ENCODE peak calls at places on chromosomes 7 and 10, in four cellular contexts. One of them, this sample, is unnamed.

GRCh38 chr10:59382831-59383295 is 20.5 kb upstream of the FAM13C start:
- DNase-seq in epithelial cell of esophagus: no peak
- DNase-seq in esophagus squamous epithelium: no peak
- DNase-seq in CD8-positive, alpha-beta memory T cell: no peak
- DNase-seq in this sample: no peak

GRCh38 chr7:98174334-98175259 is 36.6 kb upstream of the BHLHA15 start:
- DNase-seq in esophagus squamous epithelium: no peak
- DNase-seq in CD8-positive, alpha-beta memory T cell: no peak
- DNase-seq in epithelial cell of esophagus: no peak
- DNase-seq in this sample: no peak

GRCh38 chr10:97059006-97059871 is 126.5 kb downstream of the SLIT1 start:
- DNase-seq in epithelial cell of esophagus: no peak
- DNase-seq in esophagus squamous epithelium: no peak
- DNase-seq in CD8-positive, alpha-beta memory T cell: no peak
- DNase-seq in this sample: no peak

GRCh38 chr10:31299119-31299518 is 19.9 kb upstream of the ZEB1 start:
- DNase-seq in epithelial cell of esophagus: peak
- DNase-seq in esophagus squamous epithelium: no peak
- DNase-seq in CD8-positive, alpha-beta memory T cell: no peak
- DNase-seq in this sample: no peak

GRCh38 chr7:151588982-151589381 is 69.3 kb upstream of the RHEB start:
- DNase-seq in epithelial cell of esophagus: no peak
- DNase-seq in esophagus squamous epithelium: no peak
- DNase-seq in CD8-positive, alpha-beta memory T cell: no peak
- DNase-seq in this sample: no peak

GRCh38 chr7:78279035-78279434 is 480.5 kb downstream of the PHTF2 start:
- DNase-seq in esophagus squamous epithelium: no peak
- DNase-seq in epithelial cell of esophagus: peak
- DNase-seq in CD8-positive, alpha-beta memory T cell: no peak
- DNase-seq in this sample: peak

GRCh38 chr7:134175724-134176350 is 48.7 kb downstream of the LRGUK start:
- DNase-seq in epithelial cell of esophagus: no peak
- DNase-seq in esophagus squamous epithelium: no peak
- DNase-seq in CD8-positive, alpha-beta memory T cell: no peak
- DNase-seq in this sample: no peak

GRCh38 chr10:48938281-48938680 is 1.4 kb downstream of the LRRC18 start:
- DNase-seq in CD8-positive, alpha-beta memory T cell: no peak
- DNase-seq in epithelial cell of esophagus: no peak
- DNase-seq in esophagus squamous epithelium: no peak
- DNase-seq in this sample: no peak

GRCh38 chr10:131187886-131188285 is 123.6 kb downstream of the TCERG1L start:
- DNase-seq in epithelial cell of esophagus: no peak
- DNase-seq in CD8-positive, alpha-beta memory T cell: no peak
- DNase-seq in esophagus squamous epithelium: no peak
- DNase-seq in this sample: no peak

GRCh38 chr10:47356708-47357107 is 8.5 kb downstream of the RBP3 start:
- DNase-seq in esophagus squamous epithelium: no peak
- DNase-seq in epithelial cell of esophagus: no peak
- DNase-seq in CD8-positive, alpha-beta memory T cell: no peak
- DNase-seq in this sample: no peak

GRCh38 chr7:78435355-78435754 is 636.8 kb downstream of the PHTF2 start:
- DNase-seq in epithelial cell of esophagus: no peak
- DNase-seq in CD8-positive, alpha-beta memory T cell: no peak
- DNase-seq in esophagus squamous epithelium: no peak
- DNase-seq in this sample: no peak

GRCh38 chr7:44111759-44112158 is 7.6 kb downstream of the AEBP1 start:
- DNase-seq in esophagus squamous epithelium: no peak
- DNase-seq in CD8-positive, alpha-beta memory T cell: no peak
- DNase-seq in epithelial cell of esophagus: no peak
- DNase-seq in this sample: no peak

GRCh38 chr10:29039659-29040309 is 249.1 kb upstream of the LYZL1 start:
- DNase-seq in CD8-positive, alpha-beta memory T cell: no peak
- DNase-seq in epithelial cell of esophagus: no peak
- DNase-seq in esophagus squamous epithelium: no peak
- DNase-seq in this sample: peak

GRCh38 chr10:103416436-103417147 is 20.2 kb downstream of the PDCD11 start:
- DNase-seq in CD8-positive, alpha-beta memory T cell: peak
- DNase-seq in esophagus squamous epithelium: peak
- DNase-seq in epithelial cell of esophagus: peak
- DNase-seq in this sample: peak

GRCh38 chr10:72175166-72175565 is 40.6 kb upstream of the ANAPC16 start:
- DNase-seq in CD8-positive, alpha-beta memory T cell: no peak
- DNase-seq in epithelial cell of esophagus: peak
- DNase-seq in esophagus squamous epithelium: no peak
- DNase-seq in this sample: no peak

GRCh38 chr7:98702021-98702420 is 84.9 kb downstream of the NPTX2 start:
- DNase-seq in epithelial cell of esophagus: no peak
- DNase-seq in CD8-positive, alpha-beta memory T cell: no peak
- DNase-seq in esophagus squamous epithelium: no peak
- DNase-seq in this sample: no peak

GRCh38 chr10:43237128-43237527 is 29.7 kb downstream of the RASGEF1A start:
- DNase-seq in esophagus squamous epithelium: no peak
- DNase-seq in CD8-positive, alpha-beta memory T cell: no peak
- DNase-seq in epithelial cell of esophagus: no peak
- DNase-seq in this sample: no peak

GRCh38 chr7:136049117-136049516 is 72.0 kb upstream of the MTPN start:
- DNase-seq in CD8-positive, alpha-beta memory T cell: no peak
- DNase-seq in epithelial cell of esophagus: no peak
- DNase-seq in esophagus squamous epithelium: no peak
- DNase-seq in this sample: no peak

GRCh38 chr10:67607472-67607871 is 88.5 kb downstream of the CTNNA3 start:
- DNase-seq in epithelial cell of esophagus: peak
- DNase-seq in CD8-positive, alpha-beta memory T cell: no peak
- DNase-seq in esophagus squamous epithelium: no peak
- DNase-seq in this sample: no peak

GRCh38 chr7:1459512-1459892 is 232 bp upstream of the MICALL2 start:
- DNase-seq in CD8-positive, alpha-beta memory T cell: peak
- DNase-seq in epithelial cell of esophagus: peak
- DNase-seq in esophagus squamous epithelium: peak
- DNase-seq in this sample: peak

GRCh38 chr10:95236068-95236903 is 42.2 kb downstream of the ACSM6 start:
- DNase-seq in CD8-positive, alpha-beta memory T cell: no peak
- DNase-seq in epithelial cell of esophagus: peak
- DNase-seq in esophagus squamous epithelium: no peak
- DNase-seq in this sample: peak

GRCh38 chr7:44127161-44127560 is 3.8 kb upstream of the POLD2 start:
- DNase-seq in CD8-positive, alpha-beta memory T cell: no peak
- DNase-seq in esophagus squamous epithelium: no peak
- DNase-seq in epithelial cell of esophagus: no peak
- DNase-seq in this sample: no peak

GRCh38 chr10:67296926-67297325 is 371.1 kb downstream of the LRRTM3 start:
- DNase-seq in epithelial cell of esophagus: no peak
- DNase-seq in esophagus squamous epithelium: no peak
- DNase-seq in CD8-positive, alpha-beta memory T cell: no peak
- DNase-seq in this sample: no peak

GRCh38 chr7:104653870-104654401 is 325.5 kb downstream of the LHFPL3 start:
- DNase-seq in epithelial cell of esophagus: no peak
- DNase-seq in CD8-positive, alpha-beta memory T cell: no peak
- DNase-seq in esophagus squamous epithelium: no peak
- DNase-seq in this sample: no peak

GRCh38 chr10:30788307-30788706 is 158.8 kb upstream of the LYZL2 start:
- DNase-seq in CD8-positive, alpha-beta memory T cell: no peak
- DNase-seq in epithelial cell of esophagus: peak
- DNase-seq in esophagus squamous epithelium: no peak
- DNase-seq in this sample: no peak

GRCh38 chr7:28315565-28316420 is 96.5 kb upstream of the CREB5 start:
- DNase-seq in esophagus squamous epithelium: no peak
- DNase-seq in epithelial cell of esophagus: peak
- DNase-seq in CD8-positive, alpha-beta memory T cell: no peak
- DNase-seq in this sample: no peak

GRCh38 chr10:6347391-6347951 is 144.7 kb downstream of the PFKFB3 start:
- DNase-seq in CD8-positive, alpha-beta memory T cell: peak
- DNase-seq in epithelial cell of esophagus: no peak
- DNase-seq in esophagus squamous epithelium: no peak
- DNase-seq in this sample: peak

GRCh38 chr7:2198206-2198605 is 34.5 kb downstream of the MAD1L1 start:
- DNase-seq in epithelial cell of esophagus: no peak
- DNase-seq in CD8-positive, alpha-beta memory T cell: no peak
- DNase-seq in esophagus squamous epithelium: no peak
- DNase-seq in this sample: no peak

GRCh38 chr7:129295015-129295423 is 70.2 kb downstream of the AHCYL2 start:
- DNase-seq in epithelial cell of esophagus: peak
- DNase-seq in esophagus squamous epithelium: no peak
- DNase-seq in CD8-positive, alpha-beta memory T cell: no peak
- DNase-seq in this sample: no peak

GRCh38 chr10:78388331-78389050 is 354.8 kb downstream of the RPS24 start:
- DNase-seq in epithelial cell of esophagus: no peak
- DNase-seq in CD8-positive, alpha-beta memory T cell: no peak
- DNase-seq in esophagus squamous epithelium: no peak
- DNase-seq in this sample: no peak

GRCh38 chr7:135321556-135321955 is 87.9 kb downstream of the STRA8 start:
- DNase-seq in esophagus squamous epithelium: no peak
- DNase-seq in CD8-positive, alpha-beta memory T cell: no peak
- DNase-seq in epithelial cell of esophagus: peak
- DNase-seq in this sample: no peak

GRCh38 chr7:130369110-130369711 is 11.1 kb upstream of the CPA1 start:
- DNase-seq in epithelial cell of esophagus: peak
- DNase-seq in esophagus squamous epithelium: no peak
- DNase-seq in CD8-positive, alpha-beta memory T cell: no peak
- DNase-seq in this sample: no peak

GRCh38 chr10:104255244-104255981 is 721 bp downstream of the GSTO1 start:
- DNase-seq in epithelial cell of esophagus: peak
- DNase-seq in esophagus squamous epithelium: no peak
- DNase-seq in CD8-positive, alpha-beta memory T cell: no peak
- DNase-seq in this sample: no peak

GRCh38 chr10:72719941-72720592 is 28.1 kb downstream of the MCU start:
- DNase-seq in epithelial cell of esophagus: peak
- DNase-seq in esophagus squamous epithelium: no peak
- DNase-seq in CD8-positive, alpha-beta memory T cell: no peak
- DNase-seq in this sample: no peak

GRCh38 chr7:26192485-26193087 is 8.0 kb downstream of the HNRNPA2B1 start:
- DNase-seq in epithelial cell of esophagus: no peak
- DNase-seq in esophagus squamous epithelium: no peak
- DNase-seq in CD8-positive, alpha-beta memory T cell: no peak
- DNase-seq in this sample: no peak

GRCh38 chr7:157945401-157945800 is 608.6 kb downstream of the DNAJB6 start:
- DNase-seq in epithelial cell of esophagus: no peak
- DNase-seq in CD8-positive, alpha-beta memory T cell: no peak
- DNase-seq in esophagus squamous epithelium: no peak
- DNase-seq in this sample: no peak

GRCh38 chr10:6409982-6410694 is 169.9 kb downstream of the PRKCQ start:
- DNase-seq in esophagus squamous epithelium: no peak
- DNase-seq in CD8-positive, alpha-beta memory T cell: peak
- DNase-seq in epithelial cell of esophagus: peak
- DNase-seq in this sample: no peak

GRCh38 chr7:102175423-102176170 is 111.1 kb upstream of the SH2B2 start:
- DNase-seq in esophagus squamous epithelium: no peak
- DNase-seq in CD8-positive, alpha-beta memory T cell: no peak
- DNase-seq in epithelial cell of esophagus: no peak
- DNase-seq in this sample: no peak

GRCh38 chr7:105723582-105723981 is 142.3 kb upstream of the EFCAB10 start:
- DNase-seq in epithelial cell of esophagus: no peak
- DNase-seq in esophagus squamous epithelium: no peak
- DNase-seq in CD8-positive, alpha-beta memory T cell: no peak
- DNase-seq in this sample: no peak

DNA sequence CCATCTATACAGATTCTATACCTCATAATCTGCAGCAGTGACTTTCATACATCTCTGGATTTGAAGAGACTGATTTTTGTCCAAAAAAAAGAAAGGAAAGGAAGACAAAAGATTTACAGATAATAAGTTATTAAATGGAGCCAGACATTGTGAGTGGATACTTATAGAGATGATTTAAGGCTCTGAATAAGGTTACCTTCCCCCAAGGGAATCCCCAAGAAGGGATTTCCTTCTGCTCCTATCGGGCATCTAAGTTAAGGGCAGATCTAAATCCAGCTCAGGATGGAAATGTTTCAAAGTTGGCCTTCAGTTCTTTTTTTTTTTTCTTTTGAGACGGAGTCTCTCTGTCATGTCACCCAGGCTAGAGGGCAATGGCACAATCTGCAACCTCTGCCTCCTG is 97.6 kb downstream of the ST8SIA6 start:
- DNase-seq in CD8-positive, alpha-beta memory T cell: no peak
- DNase-seq in epithelial cell of esophagus: no peak
- DNase-seq in esophagus squamous epithelium: no peak
- DNase-seq in this sample: no peak
- H3K4me3 ChIP-seq in CD8-positive, alpha-beta memory T cell: no peak
- H3K4me3 ChIP-seq in epithelial cell of esophagus: no peak
- H3K4me3 ChIP-seq in esophagus squamous epithelium: no peak
- H3K4me3 ChIP-seq in this sample: no peak

GRCh38 chr10:114825513-114826253 is 4.1 kb downstream of the FHIP2A start:
- DNase-seq in epithelial cell of esophagus: peak
- DNase-seq in CD8-positive, alpha-beta memory T cell: no peak
- DNase-seq in esophagus squamous epithelium: no peak
- DNase-seq in this sample: no peak
- H3K4me3 ChIP-seq in epithelial cell of esophagus: no peak
- H3K4me3 ChIP-seq in CD8-positive, alpha-beta memory T cell: no peak
- H3K4me3 ChIP-seq in esophagus squamous epithelium: no peak
- H3K4me3 ChIP-seq in this sample: no peak

DNA sequence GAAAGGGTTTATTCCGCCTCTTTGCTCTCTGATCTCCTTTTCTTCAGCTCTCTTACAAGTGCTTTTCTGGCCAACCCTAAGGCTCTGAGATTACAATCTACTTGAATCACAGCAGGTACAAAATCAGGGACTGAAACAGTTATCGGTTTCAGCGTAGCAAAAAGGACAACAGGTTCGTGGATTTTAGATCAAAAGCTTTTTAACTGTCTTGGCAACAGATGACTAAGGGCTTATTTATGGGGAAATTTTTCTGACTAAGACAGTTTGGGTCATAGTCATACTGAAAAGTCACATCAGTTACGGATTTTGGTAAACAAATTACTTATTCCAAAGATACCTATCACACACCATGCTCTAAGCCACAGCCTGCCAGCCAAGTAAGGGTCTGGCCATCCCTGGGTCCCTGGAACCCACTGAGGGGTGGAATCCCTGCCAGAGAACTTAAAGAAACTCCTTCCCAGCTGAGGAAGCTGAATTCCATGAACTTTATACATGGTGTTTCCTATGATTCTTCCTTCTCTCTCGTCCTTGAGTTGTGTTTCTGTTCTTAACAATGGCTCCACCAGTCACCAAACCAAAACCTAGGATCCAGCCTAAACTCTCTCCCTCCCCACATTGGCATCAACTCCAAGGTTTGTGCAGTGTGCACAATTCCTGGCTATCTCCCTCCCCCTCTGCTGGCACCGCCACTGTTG is 169.3 kb downstream of the FAM107B start:
- DNase-seq in esophagus squamous epithelium: no peak
- DNase-seq in CD8-positive, alpha-beta memory T cell: no peak
- DNase-seq in epithelial cell of esophagus: peak
- DNase-seq in this sample: no peak
- H3K4me3 ChIP-seq in esophagus squamous epithelium: peak
- H3K4me3 ChIP-seq in CD8-positive, alpha-beta memory T cell: peak
- H3K4me3 ChIP-seq in epithelial cell of esophagus: peak
- H3K4me3 ChIP-seq in this sample: no peak

GRCh38 chr7:27229448-27229847 is 13.2 kb upstream of the EVX1 start:
- DNase-seq in epithelial cell of esophagus: no peak
- DNase-seq in CD8-positive, alpha-beta memory T cell: no peak
- DNase-seq in esophagus squamous epithelium: no peak
- DNase-seq in this sample: no peak

GRCh38 chr7:27221201-27221797 is 21.3 kb upstream of the EVX1 start:
- DNase-seq in esophagus squamous epithelium: no peak
- DNase-seq in epithelial cell of esophagus: peak
- DNase-seq in CD8-positive, alpha-beta memory T cell: no peak
- DNase-seq in this sample: no peak

GRCh38 chr7:27220440-27220955 is 20.6 kb upstream of the HOXA13 start:
- DNase-seq in epithelial cell of esophagus: no peak
- DNase-seq in esophagus squamous epithelium: no peak
- DNase-seq in CD8-positive, alpha-beta memory T cell: no peak
- DNase-seq in this sample: no peak

GRCh38 chr7:27223941-27224590 is 18.5 kb upstream of the EVX1 start:
- DNase-seq in epithelial cell of esophagus: no peak
- DNase-seq in CD8-positive, alpha-beta memory T cell: no peak
- DNase-seq in esophagus squamous epithelium: no peak
- DNase-seq in this sample: no peak

GRCh38 chr7:27225005-27225934 is 17.3 kb upstream of the EVX1 start:
- DNase-seq in epithelial cell of esophagus: no peak
- DNase-seq in esophagus squamous epithelium: no peak
- DNase-seq in CD8-positive, alpha-beta memory T cell: no peak
- DNase-seq in this sample: no peak
- H3K4me3 ChIP-seq in epithelial cell of esophagus: no peak
- H3K4me3 ChIP-seq in esophagus squamous epithelium: no peak
- H3K4me3 ChIP-seq in CD8-positive, alpha-beta memory T cell: no peak
- H3K4me3 ChIP-seq in this sample: no peak